ENCODE peak calls at places on chromosomes 11 and 22, in six cellular contexts. One of them, this sample, is unnamed.

GRCh38 chr11:3044004-3044403 is 13.2 kb downstream of the CARS1 start:
- DNase-seq in cardiac fibroblast: no peak
- DNase-seq in lower leg skin: no peak
- DNase-seq in CD8-positive, alpha-beta T cell: no peak
- DNase-seq in pancreas: no peak
- DNase-seq in AG10803: peak; percentile 55
- DNase-seq in this sample: peak; percentile 62

GRCh38 chr11:119828011-119828410 is 99.0 kb upstream of the NECTIN1 start:
- DNase-seq in cardiac fibroblast: no peak
- DNase-seq in lower leg skin: no peak
- DNase-seq in CD8-positive, alpha-beta T cell: no peak
- DNase-seq in pancreas: no peak
- DNase-seq in AG10803: no peak
- DNase-seq in this sample: no peak

GRCh38 chr11:12569499-12570040 is 104.7 kb upstream of the TEAD1 start:
- DNase-seq in cardiac fibroblast: no peak
- DNase-seq in lower leg skin: no peak
- DNase-seq in CD8-positive, alpha-beta T cell: no peak
- DNase-seq in pancreas: no peak
- DNase-seq in AG10803: peak; percentile 83
- DNase-seq in this sample: peak; percentile 38

GRCh38 chr11:57406337-57406904 is 16.0 kb upstream of the PRG2 start:
- DNase-seq in cardiac fibroblast: peak; percentile 27
- DNase-seq in lower leg skin: no peak
- DNase-seq in CD8-positive, alpha-beta T cell: no peak
- DNase-seq in pancreas: no peak
- DNase-seq in AG10803: peak; percentile 11
- DNase-seq in this sample: peak; percentile 60

GRCh38 chr11:26931248-26931631 is 62.7 kb upstream of the FIBIN start:
- DNase-seq in cardiac fibroblast: peak; percentile 58
- DNase-seq in lower leg skin: no peak
- DNase-seq in CD8-positive, alpha-beta T cell: no peak
- DNase-seq in pancreas: no peak
- DNase-seq in AG10803: peak; percentile 94
- DNase-seq in this sample: peak; percentile 78

GRCh38 chr11:92322225-92322624 is 97.6 kb downstream of the FAT3 start:
- DNase-seq in cardiac fibroblast: peak; percentile 68
- DNase-seq in lower leg skin: no peak
- DNase-seq in CD8-positive, alpha-beta T cell: no peak
- DNase-seq in pancreas: no peak
- DNase-seq in AG10803: peak; percentile 58
- DNase-seq in this sample: peak; percentile 47

GRCh38 chr22:30667092-30667485 is 586 bp downstream of the DUSP18 start:
- DNase-seq in cardiac fibroblast: peak; percentile 18
- DNase-seq in lower leg skin: no peak
- DNase-seq in CD8-positive, alpha-beta T cell: no peak
- DNase-seq in pancreas: no peak
- DNase-seq in AG10803: no peak
- DNase-seq in this sample: no peak

GRCh38 chr22:33014621-33015020 is 43.6 kb downstream of the SYN3 start:
- DNase-seq in cardiac fibroblast: no peak
- DNase-seq in lower leg skin: peak; percentile 72
- DNase-seq in CD8-positive, alpha-beta T cell: no peak
- DNase-seq in pancreas: no peak
- DNase-seq in AG10803: no peak
- DNase-seq in this sample: no peak

GRCh38 chr11:94834931-94835330 is 66.8 kb downstream of the AMOTL1 start:
- DNase-seq in cardiac fibroblast: peak; percentile 36
- DNase-seq in lower leg skin: no peak
- DNase-seq in CD8-positive, alpha-beta T cell: no peak
- DNase-seq in pancreas: no peak
- DNase-seq in AG10803: no peak
- DNase-seq in this sample: peak; percentile 54

GRCh38 chr11:123742778-123743177 is 1.3 kb upstream of the ZNF202 start:
- DNase-seq in cardiac fibroblast: no peak
- DNase-seq in lower leg skin: no peak
- DNase-seq in CD8-positive, alpha-beta T cell: no peak
- DNase-seq in pancreas: no peak
- DNase-seq in AG10803: no peak
- DNase-seq in this sample: no peak

GRCh38 chr11:33366918-33367317 is 109.7 kb downstream of the HIPK3 start:
- DNase-seq in cardiac fibroblast: no peak
- DNase-seq in lower leg skin: no peak
- DNase-seq in CD8-positive, alpha-beta T cell: no peak
- DNase-seq in pancreas: no peak
- DNase-seq in AG10803: no peak
- DNase-seq in this sample: no peak

GRCh38 chr11:94457118-94458029 is 36.3 kb downstream of the MRE11 start:
- DNase-seq in cardiac fibroblast: peak; percentile 24
- DNase-seq in lower leg skin: no peak
- DNase-seq in CD8-positive, alpha-beta T cell: no peak
- DNase-seq in pancreas: no peak
- DNase-seq in AG10803: no peak
- DNase-seq in this sample: peak; percentile 16

GRCh38 chr11:69453151-69453550 is 28.3 kb upstream of the LINC01488 start:
- DNase-seq in cardiac fibroblast: no peak
- DNase-seq in lower leg skin: no peak
- DNase-seq in CD8-positive, alpha-beta T cell: no peak
- DNase-seq in pancreas: no peak
- DNase-seq in AG10803: no peak
- DNase-seq in this sample: no peak

GRCh38 chr22:36010913-36011312 is 17.7 kb downstream of the RBFOX2 start:
- DNase-seq in cardiac fibroblast: peak; percentile 87
- DNase-seq in lower leg skin: no peak
- DNase-seq in CD8-positive, alpha-beta T cell: no peak
- DNase-seq in pancreas: no peak
- DNase-seq in AG10803: peak; percentile 87
- DNase-seq in this sample: peak; percentile 94

GRCh38 chr22:47128216-47129215 is 366.1 kb downstream of the TBC1D22A start:
- DNase-seq in cardiac fibroblast: no peak
- DNase-seq in lower leg skin: no peak
- DNase-seq in CD8-positive, alpha-beta T cell: no peak
- DNase-seq in pancreas: peak; percentile 39
- DNase-seq in AG10803: no peak
- DNase-seq in this sample: no peak

GRCh38 chr11:109612481-109612880 is 190.5 kb downstream of the C11orf87 start:
- DNase-seq in cardiac fibroblast: peak; percentile 2
- DNase-seq in lower leg skin: no peak
- DNase-seq in CD8-positive, alpha-beta T cell: no peak
- DNase-seq in pancreas: no peak
- DNase-seq in AG10803: no peak
- DNase-seq in this sample: peak; percentile 7

GRCh38 chr11:44110231-44110679 is 14.8 kb downstream of the EXT2 start:
- DNase-seq in cardiac fibroblast: peak; percentile 64
- DNase-seq in lower leg skin: no peak
- DNase-seq in CD8-positive, alpha-beta T cell: peak; percentile 65
- DNase-seq in pancreas: no peak
- DNase-seq in AG10803: peak; percentile 35
- DNase-seq in this sample: peak; percentile 55

GRCh38 chr22:24208012-24208749 is 26.9 kb downstream of the SUSD2 start:
- DNase-seq in cardiac fibroblast: peak; percentile 100
- DNase-seq in lower leg skin: peak; percentile 84
- DNase-seq in CD8-positive, alpha-beta T cell: no peak
- DNase-seq in pancreas: no peak
- DNase-seq in AG10803: peak; percentile 97
- DNase-seq in this sample: peak; percentile 99

GRCh38 chr11:68632802-68633201 is 51.5 kb upstream of the GAL start:
- DNase-seq in cardiac fibroblast: peak; percentile 77
- DNase-seq in lower leg skin: peak; percentile 72
- DNase-seq in CD8-positive, alpha-beta T cell: peak; percentile 57
- DNase-seq in pancreas: peak; percentile 54
- DNase-seq in AG10803: peak; percentile 28
- DNase-seq in this sample: peak; percentile 74

GRCh38 chr11:94802501-94802900 is 34.3 kb downstream of the AMOTL1 start:
- DNase-seq in cardiac fibroblast: no peak
- DNase-seq in lower leg skin: no peak
- DNase-seq in CD8-positive, alpha-beta T cell: no peak
- DNase-seq in pancreas: no peak
- DNase-seq in AG10803: no peak
- DNase-seq in this sample: peak; percentile 31

GRCh38 chr11:133064152-133064877 is 468.0 kb downstream of the OPCML start:
- DNase-seq in cardiac fibroblast: peak; percentile 32
- DNase-seq in lower leg skin: peak; percentile 92
- DNase-seq in CD8-positive, alpha-beta T cell: no peak
- DNase-seq in pancreas: peak; percentile 82
- DNase-seq in AG10803: peak; percentile 78
- DNase-seq in this sample: peak; percentile 9

GRCh38 chr11:42161886-42162285 is 702.4 kb upstream of the LRRC4C start:
- DNase-seq in cardiac fibroblast: peak; percentile 84
- DNase-seq in lower leg skin: no peak
- DNase-seq in CD8-positive, alpha-beta T cell: no peak
- DNase-seq in pancreas: no peak
- DNase-seq in AG10803: peak; percentile 38
- DNase-seq in this sample: peak; percentile 72

GRCh38 chr11:91947215-91947614 is 277.4 kb upstream of the FAT3 start:
- DNase-seq in cardiac fibroblast: peak; percentile 2
- DNase-seq in lower leg skin: no peak
- DNase-seq in CD8-positive, alpha-beta T cell: no peak
- DNase-seq in pancreas: no peak
- DNase-seq in AG10803: peak; percentile 82
- DNase-seq in this sample: peak; percentile 79

GRCh38 chr11:34830648-34831047 is 85.5 kb downstream of the APIP start:
- DNase-seq in cardiac fibroblast: peak; percentile 36
- DNase-seq in lower leg skin: no peak
- DNase-seq in CD8-positive, alpha-beta T cell: no peak
- DNase-seq in pancreas: no peak
- DNase-seq in AG10803: no peak
- DNase-seq in this sample: no peak

GRCh38 chr22:43802897-43803495 is 9.1 kb downstream of the EFCAB6 start:
- DNase-seq in cardiac fibroblast: no peak
- DNase-seq in lower leg skin: no peak
- DNase-seq in CD8-positive, alpha-beta T cell: no peak
- DNase-seq in pancreas: no peak
- DNase-seq in AG10803: no peak
- DNase-seq in this sample: no peak

GRCh38 chr11:134656861-134657540 is 245.0 kb upstream of the B3GAT1 start:
- DNase-seq in cardiac fibroblast: no peak
- DNase-seq in lower leg skin: peak; percentile 57
- DNase-seq in CD8-positive, alpha-beta T cell: peak; percentile 50
- DNase-seq in pancreas: no peak
- DNase-seq in AG10803: no peak
- DNase-seq in this sample: no peak

DNA sequence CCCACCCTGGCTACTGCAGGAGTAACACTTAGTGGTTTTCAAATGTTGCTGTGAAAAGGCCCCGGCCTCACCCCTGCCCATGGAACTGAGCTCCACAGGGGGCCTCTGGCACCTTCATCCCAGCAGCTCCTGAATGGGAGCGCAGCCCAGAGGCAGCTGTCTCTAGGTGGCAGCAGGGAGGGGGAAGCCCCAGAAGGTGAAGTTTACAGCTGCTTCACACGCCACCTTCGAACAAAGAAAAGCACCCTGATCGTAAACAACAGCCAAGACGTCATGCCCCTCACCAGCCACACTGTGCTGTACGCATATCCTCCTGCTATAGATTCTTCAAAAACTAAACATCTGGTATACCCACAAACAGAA is 105.5 kb downstream of the CTTN start:
- DNase-seq in cardiac fibroblast: no peak
- DNase-seq in lower leg skin: no peak
- DNase-seq in CD8-positive, alpha-beta T cell: no peak
- DNase-seq in pancreas: no peak
- DNase-seq in AG10803: no peak
- DNase-seq in this sample: no peak
- TF ChIP-seq CTCF in cardiac fibroblast: no peak
- TF ChIP-seq CTCF in lower leg skin: no peak
- TF ChIP-seq CTCF in CD8-positive, alpha-beta T cell: no peak
- TF ChIP-seq CTCF in pancreas: no peak
- TF ChIP-seq CTCF in AG10803: no peak
- TF ChIP-seq CTCF in this sample: no peak

GRCh38 chr11:32332990-32333334 is 102.4 kb downstream of the WT1 start:
- DNase-seq in cardiac fibroblast: no peak
- DNase-seq in lower leg skin: no peak
- DNase-seq in CD8-positive, alpha-beta T cell: no peak
- DNase-seq in pancreas: no peak
- DNase-seq in AG10803: no peak
- DNase-seq in this sample: no peak
- H3K4me3 ChIP-seq in cardiac fibroblast: no peak overlapping the region
- H3K4me3 ChIP-seq in lower leg skin: no peak overlapping the region
- H3K4me3 ChIP-seq in CD8-positive, alpha-beta T cell: peak overlapping the region; percentile 48
- H3K4me3 ChIP-seq in pancreas: no peak overlapping the region
- H3K4me3 ChIP-seq in AG10803: peak overlapping the region; percentile 56
- H3K4me3 ChIP-seq in this sample: no peak overlapping the region

GRCh38 chr11:65872555-65873279 is at the start of gene EFEMP2:
- DNase-seq in cardiac fibroblast: no peak
- DNase-seq in lower leg skin: peak; percentile 92
- DNase-seq in CD8-positive, alpha-beta T cell: no peak
- DNase-seq in pancreas: peak; percentile 76
- DNase-seq in AG10803: peak; percentile 37
- DNase-seq in this sample: no peak

GRCh38 chr11:65870706-65871681 is 1.6 kb downstream of the EFEMP2 start:
- DNase-seq in cardiac fibroblast: no peak
- DNase-seq in lower leg skin: no peak
- DNase-seq in CD8-positive, alpha-beta T cell: no peak
- DNase-seq in pancreas: no peak
- DNase-seq in AG10803: peak; percentile 29
- DNase-seq in this sample: no peak

GRCh38 chr11:65870307-65870658 is 2.3 kb downstream of the EFEMP2 start:
- DNase-seq in cardiac fibroblast: no peak
- DNase-seq in lower leg skin: no peak
- DNase-seq in CD8-positive, alpha-beta T cell: no peak
- DNase-seq in pancreas: peak; percentile 52
- DNase-seq in AG10803: no peak
- DNase-seq in this sample: no peak

GRCh38 chr11:65873280-65874156 is 918 bp upstream of the EFEMP2 start:
- DNase-seq in cardiac fibroblast: peak; percentile 93
- DNase-seq in lower leg skin: peak; percentile 99
- DNase-seq in CD8-positive, alpha-beta T cell: peak; percentile 99
- DNase-seq in pancreas: peak; percentile 99
- DNase-seq in AG10803: peak; percentile 88
- DNase-seq in this sample: peak; percentile 88

GRCh38 chr11:65871811-65872548 is 620 bp downstream of the EFEMP2 start:
- DNase-seq in cardiac fibroblast: peak; percentile 51
- DNase-seq in lower leg skin: no peak
- DNase-seq in CD8-positive, alpha-beta T cell: no peak
- DNase-seq in pancreas: no peak
- DNase-seq in AG10803: peak; percentile 39
- DNase-seq in this sample: no peak
- TF ChIP-seq CTCF in cardiac fibroblast: peak; percentile 34
- TF ChIP-seq CTCF in lower leg skin: no peak
- TF ChIP-seq CTCF in CD8-positive, alpha-beta T cell: no peak
- TF ChIP-seq CTCF in pancreas: no peak
- TF ChIP-seq CTCF in AG10803: peak; percentile 23
- TF ChIP-seq CTCF in this sample: peak; percentile 18

GRCh38 chr22:27996529-27996925 is 77.5 kb upstream of the PITPNB start:
- DNase-seq in cardiac fibroblast: no peak
- DNase-seq in lower leg skin: no peak
- DNase-seq in CD8-positive, alpha-beta T cell: no peak
- DNase-seq in pancreas: peak; percentile 23
- DNase-seq in AG10803: no peak
- DNase-seq in this sample: no peak
- H3K4me3 ChIP-seq in cardiac fibroblast: no peak overlapping the region
- H3K4me3 ChIP-seq in lower leg skin: no peak overlapping the region
- H3K4me3 ChIP-seq in CD8-positive, alpha-beta T cell: no peak overlapping the region
- H3K4me3 ChIP-seq in pancreas: no peak overlapping the region
- H3K4me3 ChIP-seq in AG10803: no peak overlapping the region
- H3K4me3 ChIP-seq in this sample: no peak overlapping the region

GRCh38 chr11:62501432-62501891 is 45.1 kb downstream of the AHNAK start:
- DNase-seq in cardiac fibroblast: no peak
- DNase-seq in lower leg skin: peak; percentile 94
- DNase-seq in CD8-positive, alpha-beta T cell: no peak
- DNase-seq in pancreas: peak; percentile 60
- DNase-seq in AG10803: peak; percentile 87
- DNase-seq in this sample: no peak
- TF ChIP-seq CTCF in cardiac fibroblast: no peak
- TF ChIP-seq CTCF in lower leg skin: no peak
- TF ChIP-seq CTCF in CD8-positive, alpha-beta T cell: no peak
- TF ChIP-seq CTCF in pancreas: no peak
- TF ChIP-seq CTCF in AG10803: no peak
- TF ChIP-seq CTCF in this sample: no peak

GRCh38 chr11:128840783-128841182 is 26.3 kb downstream of the KCNJ1 start:
- DNase-seq in cardiac fibroblast: no peak
- DNase-seq in lower leg skin: no peak
- DNase-seq in CD8-positive, alpha-beta T cell: no peak
- DNase-seq in pancreas: no peak
- DNase-seq in AG10803: no peak
- DNase-seq in this sample: no peak
- H3K4me3 ChIP-seq in cardiac fibroblast: no peak overlapping the region
- H3K4me3 ChIP-seq in lower leg skin: no peak overlapping the region
- H3K4me3 ChIP-seq in CD8-positive, alpha-beta T cell: no peak overlapping the region
- H3K4me3 ChIP-seq in pancreas: no peak overlapping the region
- H3K4me3 ChIP-seq in AG10803: no peak overlapping the region
- H3K4me3 ChIP-seq in this sample: no peak overlapping the region